ENCODE peak calls at places on chromosomes 11 and 22, in four cellular contexts. E is Calu3; A is psoas muscle; V is CD8-positive, alpha-beta memory T cell. W is an unnamed sample.

GRCh38 chr11:77069969-77070582 is 3.3 kb downstream of the CAPN5 start:
- DNase-seq in E (no peak), A (no peak), V (no peak), W (no peak)

GRCh38 chr11:83046626-83047172 is 25.0 kb downstream of the RAB30 start:
- DNase-seq in E (no peak), A (no peak), V (no peak), W (no peak)

GRCh38 chr11:121931748-121932352 is 184.2 kb downstream of the BLID start:
- DNase-seq in E (no peak), A (no peak), V (no peak), W (no peak)

GRCh38 chr11:90286640-90287039 is 63.8 kb upstream of the CHORDC1 start:
- DNase-seq in E (no peak), A (no peak), V (no peak), W (no peak)

GRCh38 chr11:18775492-18776292 is 15.9 kb downstream of the PTPN5 start:
- DNase-seq in E (peak; percentile 85), A (peak; percentile 64), V (peak; percentile 6), W (peak; percentile 41)

GRCh38 chr11:78418584-78419211 is 1.1 kb upstream of the GAB2 start:
- DNase-seq in E (no peak), A (no peak), V (no peak), W (no peak)

GRCh38 chr11:91373497-91373896 is 851.1 kb upstream of the FAT3 start:
- DNase-seq in E (no peak), A (no peak), V (no peak), W (no peak)

GRCh38 chr11:76628408-76628947 is 42.1 kb downstream of the LRRC32 start:
- DNase-seq in E (no peak), A (no peak), V (no peak), W (no peak)

GRCh38 chr11:112554586-112554985 is 293.9 kb upstream of the PLET1 start:
- DNase-seq in E (no peak), A (no peak), V (no peak), W (no peak)

GRCh38 chr11:114129699-114130659 is 70.5 kb downstream of the ZBTB16 start:
- DNase-seq in E (no peak), A (no peak), V (no peak), W (no peak)

GRCh38 chr11:97979741-97980140 is 1041.0 kb upstream of the CNTN5 start:
- DNase-seq in E (no peak), A (no peak), V (no peak), W (no peak)

GRCh38 chr11:68517121-68517741 is 56.7 kb downstream of the PPP6R3 start:
- DNase-seq in E (no peak), A (no peak), V (no peak), W (no peak)

GRCh38 chr11:2990617-2991476 is 1.3 kb downstream of the NAP1L4 start:
- DNase-seq in E (peak; percentile 21), A (no peak), V (peak; percentile 23), W (no peak)

GRCh38 chr11:2534957-2535672 is 90.3 kb downstream of the KCNQ1 start:
- DNase-seq in E (no peak), A (peak; percentile 29), V (no peak), W (no peak)

GRCh38 chr11:70297341-70297740 is 26.9 kb downstream of the PPFIA1 start:
- DNase-seq in E (no peak), A (no peak), V (no peak), W (no peak)

GRCh38 chr22:50300620-50301257 is 6.7 kb downstream of the PLXNB2 start:
- DNase-seq in E (no peak), A (no peak), V (no peak), W (no peak)

GRCh38 chr11:12222099-12222751 is 111.8 kb downstream of the MICAL2 start:
- DNase-seq in E (no peak), A (peak; percentile 69), V (no peak), W (no peak)

GRCh38 chr22:47146391-47146790 is 383.9 kb downstream of the TBC1D22A start:
- DNase-seq in E (no peak), A (no peak), V (no peak), W (no peak)

GRCh38 chr11:47980907-47981621 is 705 bp downstream of the PTPRJ start:
- DNase-seq in E (peak; percentile 62), A (peak; percentile 72), V (no peak), W (peak; percentile 50)

GRCh38 chr11:34158661-34159060 is 53.2 kb downstream of the NAT10 start:
- DNase-seq in E (no peak), A (peak; percentile 40), V (no peak), W (no peak)

GRCh38 chr22:21876486-21877176 is 9.2 kb upstream of the MAPK1 start:
- DNase-seq in E (no peak), A (no peak), V (no peak), W (no peak)

GRCh38 chr11:16297332-16297731 is 59.0 kb downstream of the SOX6 start:
- DNase-seq in E (no peak), A (no peak), V (no peak), W (no peak)

GRCh38 chr11:79525257-79525656 is 84.4 kb upstream of the TENM4 start:
- DNase-seq in E (no peak), A (no peak), V (no peak), W (no peak)

GRCh38 chr11:101912823-101913284 is 2.0 kb upstream of the CEP126 start:
- DNase-seq in E (no peak), A (no peak), V (no peak), W (peak; percentile 19)

GRCh38 chr11:34652191-34652958 is 31.5 kb downstream of the EHF start:
- DNase-seq in E (no peak), A (no peak), V (no peak), W (no peak)

GRCh38 chr11:81192516-81192915 is 1541.1 kb downstream of the FAM181B start:
- DNase-seq in E (no peak), A (no peak), V (no peak), W (no peak)

GRCh38 chr22:24553597-24554315 is 1.2 kb downstream of the GUCD1 start:
- DNase-seq in E (no peak), A (peak; percentile 78), V (peak; percentile 6), W (no peak)

GRCh38 chr22:43404673-43405385 is 7.0 kb upstream of the MPPED1 start:
- DNase-seq in E (no peak), A (peak; percentile 32), V (no peak), W (no peak)